ENCODE peak calls at places on chromosomes 4 and X, in six cellular contexts. One of them, this sample, is unnamed.
A peak's percentile ranks its signal among the peaks of the same experiment; 100 is the strongest.

GRCh38 chr4:44740201-44740600 is 13.8 kb upstream of the GNPDA2 start:
- DNase-seq in OCI-LY7: no peak
- DNase-seq in stimulated activated CD4-positive, alpha-beta T cell treated with anti-CD3 and anti-CD28 coated beads, Interleukin-1b, Interleukin-23, amount 100 ng/mL, for 4 hours: no peak
- DNase-seq in neuronal stem cell: no peak
- DNase-seq in PC-3: no peak
- DNase-seq in left cardiac atrium: no peak
- DNase-seq in this sample: no peak

GRCh38 chrX:102950908-102951866 is 14.1 kb downstream of the RAB40AL start:
- DNase-seq in OCI-LY7: peak; percentile 16
- DNase-seq in stimulated activated CD4-positive, alpha-beta T cell treated with anti-CD3 and anti-CD28 coated beads, Interleukin-1b, Interleukin-23, amount 100 ng/mL, for 4 hours: peak; percentile 52
- DNase-seq in neuronal stem cell: peak; percentile 64
- DNase-seq in PC-3: peak; percentile 81
- DNase-seq in left cardiac atrium: peak; percentile 27
- DNase-seq in this sample: peak; percentile 16

GRCh38 chr4:103400405-103400804 is 202.3 kb upstream of the CENPE start:
- DNase-seq in OCI-LY7: no peak
- DNase-seq in stimulated activated CD4-positive, alpha-beta T cell treated with anti-CD3 and anti-CD28 coated beads, Interleukin-1b, Interleukin-23, amount 100 ng/mL, for 4 hours: no peak
- DNase-seq in neuronal stem cell: no peak
- DNase-seq in PC-3: peak; percentile 25
- DNase-seq in left cardiac atrium: no peak
- DNase-seq in this sample: peak; percentile 68

GRCh38 chrX:2576793-2577192 is 76.0 kb upstream of the DHRSX start:
- DNase-seq in OCI-LY7: no peak
- DNase-seq in stimulated activated CD4-positive, alpha-beta T cell treated with anti-CD3 and anti-CD28 coated beads, Interleukin-1b, Interleukin-23, amount 100 ng/mL, for 4 hours: no peak
- DNase-seq in neuronal stem cell: no peak
- DNase-seq in PC-3: peak; percentile 55
- DNase-seq in left cardiac atrium: no peak
- DNase-seq in this sample: peak; percentile 44

GRCh38 chr4:5470318-5470889 is 238.0 kb downstream of the EVC2 start:
- DNase-seq in OCI-LY7: no peak
- DNase-seq in stimulated activated CD4-positive, alpha-beta T cell treated with anti-CD3 and anti-CD28 coated beads, Interleukin-1b, Interleukin-23, amount 100 ng/mL, for 4 hours: no peak
- DNase-seq in neuronal stem cell: no peak
- DNase-seq in PC-3: no peak
- DNase-seq in left cardiac atrium: no peak
- DNase-seq in this sample: no peak

GRCh38 chrX:41759817-41760216 is 35.8 kb downstream of the GPR82 start:
- DNase-seq in OCI-LY7: peak; percentile 51
- DNase-seq in stimulated activated CD4-positive, alpha-beta T cell treated with anti-CD3 and anti-CD28 coated beads, Interleukin-1b, Interleukin-23, amount 100 ng/mL, for 4 hours: no peak
- DNase-seq in neuronal stem cell: no peak
- DNase-seq in PC-3: peak; percentile 39
- DNase-seq in left cardiac atrium: no peak
- DNase-seq in this sample: no peak

GRCh38 chr4:153634737-153635353 is 49.2 kb upstream of the TLR2 start:
- DNase-seq in OCI-LY7: peak; percentile 49
- DNase-seq in stimulated activated CD4-positive, alpha-beta T cell treated with anti-CD3 and anti-CD28 coated beads, Interleukin-1b, Interleukin-23, amount 100 ng/mL, for 4 hours: no peak
- DNase-seq in neuronal stem cell: no peak
- DNase-seq in PC-3: peak; percentile 48
- DNase-seq in left cardiac atrium: no peak
- DNase-seq in this sample: peak; percentile 36

GRCh38 chr4:112031712-112032328 is 113.4 kb upstream of the FAM241A start:
- DNase-seq in OCI-LY7: peak; percentile 29
- DNase-seq in stimulated activated CD4-positive, alpha-beta T cell treated with anti-CD3 and anti-CD28 coated beads, Interleukin-1b, Interleukin-23, amount 100 ng/mL, for 4 hours: no peak
- DNase-seq in neuronal stem cell: peak; percentile 54
- DNase-seq in PC-3: peak; percentile 66
- DNase-seq in left cardiac atrium: no peak
- DNase-seq in this sample: peak; percentile 48

GRCh38 chrX:87634361-87634760 is 116.8 kb downstream of the KLHL4 start:
- DNase-seq in OCI-LY7: no peak
- DNase-seq in stimulated activated CD4-positive, alpha-beta T cell treated with anti-CD3 and anti-CD28 coated beads, Interleukin-1b, Interleukin-23, amount 100 ng/mL, for 4 hours: no peak
- DNase-seq in neuronal stem cell: no peak
- DNase-seq in PC-3: no peak
- DNase-seq in left cardiac atrium: no peak
- DNase-seq in this sample: no peak

GRCh38 chr4:2831611-2832308 is 11.9 kb upstream of the ADD1 start:
- DNase-seq in OCI-LY7: no peak
- DNase-seq in stimulated activated CD4-positive, alpha-beta T cell treated with anti-CD3 and anti-CD28 coated beads, Interleukin-1b, Interleukin-23, amount 100 ng/mL, for 4 hours: no peak
- DNase-seq in neuronal stem cell: no peak
- DNase-seq in PC-3: no peak
- DNase-seq in left cardiac atrium: no peak
- DNase-seq in this sample: no peak

GRCh38 chr4:82694106-82694505 is 104.5 kb downstream of the SCD5 start:
- DNase-seq in OCI-LY7: no peak
- DNase-seq in stimulated activated CD4-positive, alpha-beta T cell treated with anti-CD3 and anti-CD28 coated beads, Interleukin-1b, Interleukin-23, amount 100 ng/mL, for 4 hours: no peak
- DNase-seq in neuronal stem cell: no peak
- DNase-seq in PC-3: no peak
- DNase-seq in left cardiac atrium: no peak
- DNase-seq in this sample: no peak

GRCh38 chr4:94678896-94679295 is 78.9 kb upstream of the BMPR1B start:
- DNase-seq in OCI-LY7: no peak
- DNase-seq in stimulated activated CD4-positive, alpha-beta T cell treated with anti-CD3 and anti-CD28 coated beads, Interleukin-1b, Interleukin-23, amount 100 ng/mL, for 4 hours: no peak
- DNase-seq in neuronal stem cell: no peak
- DNase-seq in PC-3: peak; percentile 46
- DNase-seq in left cardiac atrium: no peak
- DNase-seq in this sample: peak; percentile 5

GRCh38 chr4:104015680-104016079 is 295.9 kb upstream of the TACR3 start:
- DNase-seq in OCI-LY7: peak; percentile 1
- DNase-seq in stimulated activated CD4-positive, alpha-beta T cell treated with anti-CD3 and anti-CD28 coated beads, Interleukin-1b, Interleukin-23, amount 100 ng/mL, for 4 hours: no peak
- DNase-seq in neuronal stem cell: no peak
- DNase-seq in PC-3: peak; percentile 30
- DNase-seq in left cardiac atrium: no peak
- DNase-seq in this sample: no peak

GRCh38 chr4:89558147-89558546 is 250.5 kb upstream of the GPRIN3 start:
- DNase-seq in OCI-LY7: no peak
- DNase-seq in stimulated activated CD4-positive, alpha-beta T cell treated with anti-CD3 and anti-CD28 coated beads, Interleukin-1b, Interleukin-23, amount 100 ng/mL, for 4 hours: no peak
- DNase-seq in neuronal stem cell: no peak
- DNase-seq in PC-3: peak; percentile 14
- DNase-seq in left cardiac atrium: no peak
- DNase-seq in this sample: no peak

GRCh38 chrX:55026143-55026542 is 4.6 kb downstream of the ALAS2 start:
- DNase-seq in OCI-LY7: no peak
- DNase-seq in stimulated activated CD4-positive, alpha-beta T cell treated with anti-CD3 and anti-CD28 coated beads, Interleukin-1b, Interleukin-23, amount 100 ng/mL, for 4 hours: no peak
- DNase-seq in neuronal stem cell: no peak
- DNase-seq in PC-3: peak; percentile 83
- DNase-seq in left cardiac atrium: no peak
- DNase-seq in this sample: no peak

GRCh38 chrX:104659037-104659744 is 93.2 kb downstream of the IL1RAPL2 start:
- DNase-seq in OCI-LY7: no peak
- DNase-seq in stimulated activated CD4-positive, alpha-beta T cell treated with anti-CD3 and anti-CD28 coated beads, Interleukin-1b, Interleukin-23, amount 100 ng/mL, for 4 hours: no peak
- DNase-seq in neuronal stem cell: no peak
- DNase-seq in PC-3: peak; percentile 62
- DNase-seq in left cardiac atrium: peak; percentile 23
- DNase-seq in this sample: peak; percentile 11